ENCODE peak calls at places on chromosomes 12 and 14, in ten cellular contexts. One of them, this sample, is unnamed.

GRCh38 chr14:94646481-94646880 is 34.3 kb downstream of the SERPINA3 start:
- DNase-seq in midbrain: no peak
- DNase-seq in CD4-positive, alpha-beta T cell: no peak
- DNase-seq in mammary epithelial cell: peak
- DNase-seq in activated CD4-positive, alpha-beta T cell treated with anti-CD3 and anti-CD28 coated beads, Interleukin-2, amount 50 U/mL, for 24 hours: no peak
- DNase-seq in activated T-cell treated with anti-CD3 and anti-CD28 coated beads for 1 hour: no peak
- DNase-seq in CD8-positive, alpha-beta T cell: no peak
- DNase-seq in NCI-H774: no peak
- DNase-seq in stimulated activated CD4-positive, alpha-beta T cell treated with anti-CD3 and anti-CD28 coated beads, Interleukin-1b, Interleukin-23, amount 100 ng/mL, for 48 hours: no peak
- DNase-seq in stomach: no peak
- DNase-seq in this sample: no peak

GRCh38 chr14:69096766-69097475 is 56.0 kb downstream of the DCAF5 start:
- DNase-seq in midbrain: no peak
- DNase-seq in CD4-positive, alpha-beta T cell: no peak
- DNase-seq in mammary epithelial cell: no peak
- DNase-seq in activated CD4-positive, alpha-beta T cell treated with anti-CD3 and anti-CD28 coated beads, Interleukin-2, amount 50 U/mL, for 24 hours: no peak
- DNase-seq in activated T-cell treated with anti-CD3 and anti-CD28 coated beads for 1 hour: no peak
- DNase-seq in CD8-positive, alpha-beta T cell: no peak
- DNase-seq in NCI-H774: no peak
- DNase-seq in stimulated activated CD4-positive, alpha-beta T cell treated with anti-CD3 and anti-CD28 coated beads, Interleukin-1b, Interleukin-23, amount 100 ng/mL, for 48 hours: no peak
- DNase-seq in stomach: no peak
- DNase-seq in this sample: no peak

GRCh38 chr12:13799574-13799973 is 181.8 kb downstream of the GRIN2B start:
- DNase-seq in midbrain: no peak
- DNase-seq in CD4-positive, alpha-beta T cell: no peak
- DNase-seq in mammary epithelial cell: no peak
- DNase-seq in activated CD4-positive, alpha-beta T cell treated with anti-CD3 and anti-CD28 coated beads, Interleukin-2, amount 50 U/mL, for 24 hours: no peak
- DNase-seq in activated T-cell treated with anti-CD3 and anti-CD28 coated beads for 1 hour: no peak
- DNase-seq in CD8-positive, alpha-beta T cell: no peak
- DNase-seq in NCI-H774: no peak
- DNase-seq in stimulated activated CD4-positive, alpha-beta T cell treated with anti-CD3 and anti-CD28 coated beads, Interleukin-1b, Interleukin-23, amount 100 ng/mL, for 48 hours: no peak
- DNase-seq in stomach: no peak
- DNase-seq in this sample: no peak

GRCh38 chr12:38662851-38663250 is 242.5 kb downstream of the CPNE8 start:
- DNase-seq in midbrain: no peak
- DNase-seq in CD4-positive, alpha-beta T cell: no peak
- DNase-seq in mammary epithelial cell: peak
- DNase-seq in activated CD4-positive, alpha-beta T cell treated with anti-CD3 and anti-CD28 coated beads, Interleukin-2, amount 50 U/mL, for 24 hours: no peak
- DNase-seq in activated T-cell treated with anti-CD3 and anti-CD28 coated beads for 1 hour: no peak
- DNase-seq in CD8-positive, alpha-beta T cell: no peak
- DNase-seq in NCI-H774: no peak
- DNase-seq in stimulated activated CD4-positive, alpha-beta T cell treated with anti-CD3 and anti-CD28 coated beads, Interleukin-1b, Interleukin-23, amount 100 ng/mL, for 48 hours: no peak
- DNase-seq in stomach: no peak
- DNase-seq in this sample: no peak

GRCh38 chr14:102209224-102209966 is 69.7 kb downstream of the WDR20 start:
- DNase-seq in midbrain: peak
- DNase-seq in CD4-positive, alpha-beta T cell: no peak
- DNase-seq in mammary epithelial cell: no peak
- DNase-seq in activated CD4-positive, alpha-beta T cell treated with anti-CD3 and anti-CD28 coated beads, Interleukin-2, amount 50 U/mL, for 24 hours: no peak
- DNase-seq in activated T-cell treated with anti-CD3 and anti-CD28 coated beads for 1 hour: no peak
- DNase-seq in CD8-positive, alpha-beta T cell: no peak
- DNase-seq in NCI-H774: no peak
- DNase-seq in stimulated activated CD4-positive, alpha-beta T cell treated with anti-CD3 and anti-CD28 coated beads, Interleukin-1b, Interleukin-23, amount 100 ng/mL, for 48 hours: no peak
- DNase-seq in stomach: no peak
- DNase-seq in this sample: no peak

GRCh38 chr14:73246387-73247150 is 9.3 kb downstream of the PAPLN start:
- DNase-seq in midbrain: no peak
- DNase-seq in CD4-positive, alpha-beta T cell: no peak
- DNase-seq in mammary epithelial cell: no peak
- DNase-seq in activated CD4-positive, alpha-beta T cell treated with anti-CD3 and anti-CD28 coated beads, Interleukin-2, amount 50 U/mL, for 24 hours: no peak
- DNase-seq in activated T-cell treated with anti-CD3 and anti-CD28 coated beads for 1 hour: no peak
- DNase-seq in CD8-positive, alpha-beta T cell: no peak
- DNase-seq in NCI-H774: no peak
- DNase-seq in stimulated activated CD4-positive, alpha-beta T cell treated with anti-CD3 and anti-CD28 coated beads, Interleukin-1b, Interleukin-23, amount 100 ng/mL, for 48 hours: no peak
- DNase-seq in stomach: no peak
- DNase-seq in this sample: no peak

GRCh38 chr14:49549881-49550280 is 36.3 kb downstream of the RPS29 start:
- DNase-seq in midbrain: no peak
- DNase-seq in CD4-positive, alpha-beta T cell: no peak
- DNase-seq in mammary epithelial cell: peak
- DNase-seq in activated CD4-positive, alpha-beta T cell treated with anti-CD3 and anti-CD28 coated beads, Interleukin-2, amount 50 U/mL, for 24 hours: no peak
- DNase-seq in activated T-cell treated with anti-CD3 and anti-CD28 coated beads for 1 hour: no peak
- DNase-seq in CD8-positive, alpha-beta T cell: no peak
- DNase-seq in NCI-H774: no peak
- DNase-seq in stimulated activated CD4-positive, alpha-beta T cell treated with anti-CD3 and anti-CD28 coated beads, Interleukin-1b, Interleukin-23, amount 100 ng/mL, for 48 hours: no peak
- DNase-seq in stomach: no peak
- DNase-seq in this sample: no peak

GRCh38 chr12:122834229-122834920 is 882 bp upstream of the HIP1R start:
- DNase-seq in midbrain: peak
- DNase-seq in CD4-positive, alpha-beta T cell: no peak
- DNase-seq in mammary epithelial cell: peak
- DNase-seq in activated CD4-positive, alpha-beta T cell treated with anti-CD3 and anti-CD28 coated beads, Interleukin-2, amount 50 U/mL, for 24 hours: no peak
- DNase-seq in activated T-cell treated with anti-CD3 and anti-CD28 coated beads for 1 hour: no peak
- DNase-seq in CD8-positive, alpha-beta T cell: no peak
- DNase-seq in NCI-H774: peak
- DNase-seq in stimulated activated CD4-positive, alpha-beta T cell treated with anti-CD3 and anti-CD28 coated beads, Interleukin-1b, Interleukin-23, amount 100 ng/mL, for 48 hours: no peak
- DNase-seq in stomach: peak
- DNase-seq in this sample: peak

GRCh38 chr14:92040431-92041040 is 677 bp upstream of the TRIP11 start:
- DNase-seq in midbrain: peak
- DNase-seq in CD4-positive, alpha-beta T cell: no peak
- DNase-seq in mammary epithelial cell: peak
- DNase-seq in activated CD4-positive, alpha-beta T cell treated with anti-CD3 and anti-CD28 coated beads, Interleukin-2, amount 50 U/mL, for 24 hours: no peak
- DNase-seq in activated T-cell treated with anti-CD3 and anti-CD28 coated beads for 1 hour: no peak
- DNase-seq in CD8-positive, alpha-beta T cell: no peak
- DNase-seq in NCI-H774: peak
- DNase-seq in stimulated activated CD4-positive, alpha-beta T cell treated with anti-CD3 and anti-CD28 coated beads, Interleukin-1b, Interleukin-23, amount 100 ng/mL, for 48 hours: no peak
- DNase-seq in stomach: peak
- DNase-seq in this sample: no peak

GRCh38 chr12:59283012-59283411 is 312.8 kb upstream of the SLC16A7 start:
- DNase-seq in midbrain: no peak
- DNase-seq in CD4-positive, alpha-beta T cell: no peak
- DNase-seq in mammary epithelial cell: no peak
- DNase-seq in activated CD4-positive, alpha-beta T cell treated with anti-CD3 and anti-CD28 coated beads, Interleukin-2, amount 50 U/mL, for 24 hours: no peak
- DNase-seq in activated T-cell treated with anti-CD3 and anti-CD28 coated beads for 1 hour: no peak
- DNase-seq in CD8-positive, alpha-beta T cell: no peak
- DNase-seq in NCI-H774: no peak
- DNase-seq in stimulated activated CD4-positive, alpha-beta T cell treated with anti-CD3 and anti-CD28 coated beads, Interleukin-1b, Interleukin-23, amount 100 ng/mL, for 48 hours: no peak
- DNase-seq in stomach: no peak
- DNase-seq in this sample: no peak

GRCh38 chr14:103260629-103261124 is 73.4 kb upstream of the EIF5 start:
- DNase-seq in midbrain: peak
- DNase-seq in CD4-positive, alpha-beta T cell: no peak
- DNase-seq in mammary epithelial cell: peak
- DNase-seq in activated CD4-positive, alpha-beta T cell treated with anti-CD3 and anti-CD28 coated beads, Interleukin-2, amount 50 U/mL, for 24 hours: no peak
- DNase-seq in activated T-cell treated with anti-CD3 and anti-CD28 coated beads for 1 hour: no peak
- DNase-seq in CD8-positive, alpha-beta T cell: no peak
- DNase-seq in NCI-H774: peak
- DNase-seq in stimulated activated CD4-positive, alpha-beta T cell treated with anti-CD3 and anti-CD28 coated beads, Interleukin-1b, Interleukin-23, amount 100 ng/mL, for 48 hours: no peak
- DNase-seq in stomach: peak
- DNase-seq in this sample: no peak

GRCh38 chr12:29228474-29229157 is 79.5 kb downstream of the FAR2 start:
- DNase-seq in midbrain: no peak
- DNase-seq in CD4-positive, alpha-beta T cell: no peak
- DNase-seq in mammary epithelial cell: no peak
- DNase-seq in activated CD4-positive, alpha-beta T cell treated with anti-CD3 and anti-CD28 coated beads, Interleukin-2, amount 50 U/mL, for 24 hours: no peak
- DNase-seq in activated T-cell treated with anti-CD3 and anti-CD28 coated beads for 1 hour: no peak
- DNase-seq in CD8-positive, alpha-beta T cell: no peak
- DNase-seq in NCI-H774: no peak
- DNase-seq in stimulated activated CD4-positive, alpha-beta T cell treated with anti-CD3 and anti-CD28 coated beads, Interleukin-1b, Interleukin-23, amount 100 ng/mL, for 48 hours: no peak
- DNase-seq in stomach: no peak
- DNase-seq in this sample: no peak

GRCh38 chr12:27233814-27234213 is 10.3 kb upstream of the STK38L start:
- DNase-seq in midbrain: no peak
- DNase-seq in CD4-positive, alpha-beta T cell: no peak
- DNase-seq in mammary epithelial cell: no peak
- DNase-seq in activated CD4-positive, alpha-beta T cell treated with anti-CD3 and anti-CD28 coated beads, Interleukin-2, amount 50 U/mL, for 24 hours: no peak
- DNase-seq in activated T-cell treated with anti-CD3 and anti-CD28 coated beads for 1 hour: no peak
- DNase-seq in CD8-positive, alpha-beta T cell: no peak
- DNase-seq in NCI-H774: no peak
- DNase-seq in stimulated activated CD4-positive, alpha-beta T cell treated with anti-CD3 and anti-CD28 coated beads, Interleukin-1b, Interleukin-23, amount 100 ng/mL, for 48 hours: no peak
- DNase-seq in stomach: no peak
- DNase-seq in this sample: no peak

GRCh38 chr14:103087343-103087835 is 3.4 kb downstream of the LBHD2 start:
- DNase-seq in midbrain: no peak
- DNase-seq in CD4-positive, alpha-beta T cell: no peak
- DNase-seq in mammary epithelial cell: no peak
- DNase-seq in activated CD4-positive, alpha-beta T cell treated with anti-CD3 and anti-CD28 coated beads, Interleukin-2, amount 50 U/mL, for 24 hours: no peak
- DNase-seq in activated T-cell treated with anti-CD3 and anti-CD28 coated beads for 1 hour: no peak
- DNase-seq in CD8-positive, alpha-beta T cell: no peak
- DNase-seq in NCI-H774: no peak
- DNase-seq in stimulated activated CD4-positive, alpha-beta T cell treated with anti-CD3 and anti-CD28 coated beads, Interleukin-1b, Interleukin-23, amount 100 ng/mL, for 48 hours: no peak
- DNase-seq in stomach: no peak
- DNase-seq in this sample: no peak

GRCh38 chr12:5778823-5779222 is 166.2 kb downstream of the ANO2 start:
- DNase-seq in midbrain: no peak
- DNase-seq in CD4-positive, alpha-beta T cell: no peak
- DNase-seq in mammary epithelial cell: no peak
- DNase-seq in activated CD4-positive, alpha-beta T cell treated with anti-CD3 and anti-CD28 coated beads, Interleukin-2, amount 50 U/mL, for 24 hours: no peak
- DNase-seq in activated T-cell treated with anti-CD3 and anti-CD28 coated beads for 1 hour: no peak
- DNase-seq in CD8-positive, alpha-beta T cell: no peak
- DNase-seq in NCI-H774: no peak
- DNase-seq in stimulated activated CD4-positive, alpha-beta T cell treated with anti-CD3 and anti-CD28 coated beads, Interleukin-1b, Interleukin-23, amount 100 ng/mL, for 48 hours: no peak
- DNase-seq in stomach: no peak
- DNase-seq in this sample: no peak

GRCh38 chr12:15688202-15688736 is 100.9 kb downstream of the EPS8 start:
- DNase-seq in midbrain: peak
- DNase-seq in CD4-positive, alpha-beta T cell: no peak
- DNase-seq in mammary epithelial cell: no peak
- DNase-seq in activated CD4-positive, alpha-beta T cell treated with anti-CD3 and anti-CD28 coated beads, Interleukin-2, amount 50 U/mL, for 24 hours: no peak
- DNase-seq in activated T-cell treated with anti-CD3 and anti-CD28 coated beads for 1 hour: no peak
- DNase-seq in CD8-positive, alpha-beta T cell: no peak
- DNase-seq in NCI-H774: no peak
- DNase-seq in stimulated activated CD4-positive, alpha-beta T cell treated with anti-CD3 and anti-CD28 coated beads, Interleukin-1b, Interleukin-23, amount 100 ng/mL, for 48 hours: no peak
- DNase-seq in stomach: peak
- DNase-seq in this sample: no peak

GRCh38 chr12:103279444-103279843 is 216.3 kb downstream of the C12orf42 start:
- DNase-seq in midbrain: no peak
- DNase-seq in CD4-positive, alpha-beta T cell: no peak
- DNase-seq in mammary epithelial cell: peak
- DNase-seq in activated CD4-positive, alpha-beta T cell treated with anti-CD3 and anti-CD28 coated beads, Interleukin-2, amount 50 U/mL, for 24 hours: no peak
- DNase-seq in activated T-cell treated with anti-CD3 and anti-CD28 coated beads for 1 hour: no peak
- DNase-seq in CD8-positive, alpha-beta T cell: no peak
- DNase-seq in NCI-H774: no peak
- DNase-seq in stimulated activated CD4-positive, alpha-beta T cell treated with anti-CD3 and anti-CD28 coated beads, Interleukin-1b, Interleukin-23, amount 100 ng/mL, for 48 hours: no peak
- DNase-seq in stomach: no peak
- DNase-seq in this sample: no peak

GRCh38 chr12:98754095-98754494 is 109.0 kb downstream of the APAF1 start:
- DNase-seq in midbrain: peak
- DNase-seq in CD4-positive, alpha-beta T cell: no peak
- DNase-seq in mammary epithelial cell: peak
- DNase-seq in activated CD4-positive, alpha-beta T cell treated with anti-CD3 and anti-CD28 coated beads, Interleukin-2, amount 50 U/mL, for 24 hours: no peak
- DNase-seq in activated T-cell treated with anti-CD3 and anti-CD28 coated beads for 1 hour: no peak
- DNase-seq in CD8-positive, alpha-beta T cell: no peak
- DNase-seq in NCI-H774: no peak
- DNase-seq in stimulated activated CD4-positive, alpha-beta T cell treated with anti-CD3 and anti-CD28 coated beads, Interleukin-1b, Interleukin-23, amount 100 ng/mL, for 48 hours: peak
- DNase-seq in stomach: no peak
- DNase-seq in this sample: no peak

GRCh38 chr12:34299802-34300193 is 277.5 kb downstream of the ALG10 start:
- DNase-seq in midbrain: no peak
- DNase-seq in CD4-positive, alpha-beta T cell: no peak
- DNase-seq in mammary epithelial cell: no peak
- DNase-seq in activated CD4-positive, alpha-beta T cell treated with anti-CD3 and anti-CD28 coated beads, Interleukin-2, amount 50 U/mL, for 24 hours: no peak
- DNase-seq in activated T-cell treated with anti-CD3 and anti-CD28 coated beads for 1 hour: no peak
- DNase-seq in CD8-positive, alpha-beta T cell: no peak
- DNase-seq in NCI-H774: no peak
- DNase-seq in stimulated activated CD4-positive, alpha-beta T cell treated with anti-CD3 and anti-CD28 coated beads, Interleukin-1b, Interleukin-23, amount 100 ng/mL, for 48 hours: no peak
- DNase-seq in stomach: no peak
- DNase-seq in this sample: no peak

GRCh38 chr14:106318700-106319099 is 792.3 kb downstream of the TMEM121 start:
- DNase-seq in midbrain: no peak
- DNase-seq in CD4-positive, alpha-beta T cell: peak
- DNase-seq in mammary epithelial cell: no peak
- DNase-seq in activated CD4-positive, alpha-beta T cell treated with anti-CD3 and anti-CD28 coated beads, Interleukin-2, amount 50 U/mL, for 24 hours: peak
- DNase-seq in activated T-cell treated with anti-CD3 and anti-CD28 coated beads for 1 hour: peak
- DNase-seq in CD8-positive, alpha-beta T cell: peak
- DNase-seq in NCI-H774: no peak
- DNase-seq in stimulated activated CD4-positive, alpha-beta T cell treated with anti-CD3 and anti-CD28 coated beads, Interleukin-1b, Interleukin-23, amount 100 ng/mL, for 48 hours: peak
- DNase-seq in stomach: no peak
- DNase-seq in this sample: peak

GRCh38 chr12:84920331-84920730 is 7.7 kb upstream of the SLC6A15 start:
- DNase-seq in midbrain: no peak
- DNase-seq in CD4-positive, alpha-beta T cell: no peak
- DNase-seq in mammary epithelial cell: peak
- DNase-seq in activated CD4-positive, alpha-beta T cell treated with anti-CD3 and anti-CD28 coated beads, Interleukin-2, amount 50 U/mL, for 24 hours: no peak
- DNase-seq in activated T-cell treated with anti-CD3 and anti-CD28 coated beads for 1 hour: no peak
- DNase-seq in CD8-positive, alpha-beta T cell: no peak
- DNase-seq in NCI-H774: no peak
- DNase-seq in stimulated activated CD4-positive, alpha-beta T cell treated with anti-CD3 and anti-CD28 coated beads, Interleukin-1b, Interleukin-23, amount 100 ng/mL, for 48 hours: no peak
- DNase-seq in stomach: no peak
- DNase-seq in this sample: no peak

GRCh38 chr12:26100966-26101744 is 23.7 kb downstream of the BHLHE41 start:
- DNase-seq in midbrain: no peak
- DNase-seq in CD4-positive, alpha-beta T cell: no peak
- DNase-seq in mammary epithelial cell: peak
- DNase-seq in activated CD4-positive, alpha-beta T cell treated with anti-CD3 and anti-CD28 coated beads, Interleukin-2, amount 50 U/mL, for 24 hours: no peak
- DNase-seq in activated T-cell treated with anti-CD3 and anti-CD28 coated beads for 1 hour: no peak
- DNase-seq in CD8-positive, alpha-beta T cell: no peak
- DNase-seq in NCI-H774: peak
- DNase-seq in stimulated activated CD4-positive, alpha-beta T cell treated with anti-CD3 and anti-CD28 coated beads, Interleukin-1b, Interleukin-23, amount 100 ng/mL, for 48 hours: no peak
- DNase-seq in stomach: peak
- DNase-seq in this sample: no peak

GRCh38 chr12:107891967-107892366 is 117.5 kb downstream of the ASCL4 start:
- DNase-seq in midbrain: no peak
- DNase-seq in CD4-positive, alpha-beta T cell: no peak
- DNase-seq in mammary epithelial cell: no peak
- DNase-seq in activated CD4-positive, alpha-beta T cell treated with anti-CD3 and anti-CD28 coated beads, Interleukin-2, amount 50 U/mL, for 24 hours: no peak
- DNase-seq in activated T-cell treated with anti-CD3 and anti-CD28 coated beads for 1 hour: no peak
- DNase-seq in CD8-positive, alpha-beta T cell: no peak
- DNase-seq in NCI-H774: no peak
- DNase-seq in stimulated activated CD4-positive, alpha-beta T cell treated with anti-CD3 and anti-CD28 coated beads, Interleukin-1b, Interleukin-23, amount 100 ng/mL, for 48 hours: no peak
- DNase-seq in stomach: no peak
- DNase-seq in this sample: no peak

GRCh38 chr12:52990206-52990605 is 16.1 kb upstream of the EIF4B start:
- DNase-seq in midbrain: no peak
- DNase-seq in CD4-positive, alpha-beta T cell: no peak
- DNase-seq in mammary epithelial cell: no peak
- DNase-seq in activated CD4-positive, alpha-beta T cell treated with anti-CD3 and anti-CD28 coated beads, Interleukin-2, amount 50 U/mL, for 24 hours: no peak
- DNase-seq in activated T-cell treated with anti-CD3 and anti-CD28 coated beads for 1 hour: no peak
- DNase-seq in CD8-positive, alpha-beta T cell: no peak
- DNase-seq in NCI-H774: no peak
- DNase-seq in stimulated activated CD4-positive, alpha-beta T cell treated with anti-CD3 and anti-CD28 coated beads, Interleukin-1b, Interleukin-23, amount 100 ng/mL, for 48 hours: no peak
- DNase-seq in stomach: no peak
- DNase-seq in this sample: no peak

GRCh38 chr12:110705309-110705708 is 16.4 kb upstream of the HVCN1 start:
- DNase-seq in midbrain: no peak
- DNase-seq in CD4-positive, alpha-beta T cell: no peak
- DNase-seq in mammary epithelial cell: no peak
- DNase-seq in activated CD4-positive, alpha-beta T cell treated with anti-CD3 and anti-CD28 coated beads, Interleukin-2, amount 50 U/mL, for 24 hours: no peak
- DNase-seq in activated T-cell treated with anti-CD3 and anti-CD28 coated beads for 1 hour: no peak
- DNase-seq in CD8-positive, alpha-beta T cell: no peak
- DNase-seq in NCI-H774: peak
- DNase-seq in stimulated activated CD4-positive, alpha-beta T cell treated with anti-CD3 and anti-CD28 coated beads, Interleukin-1b, Interleukin-23, amount 100 ng/mL, for 48 hours: no peak
- DNase-seq in stomach: no peak
- DNase-seq in this sample: no peak

GRCh38 chr14:74140374-74140850 is 55.7 kb downstream of the LIN52 start:
- DNase-seq in midbrain: no peak
- DNase-seq in CD4-positive, alpha-beta T cell: no peak
- DNase-seq in mammary epithelial cell: no peak
- DNase-seq in activated CD4-positive, alpha-beta T cell treated with anti-CD3 and anti-CD28 coated beads, Interleukin-2, amount 50 U/mL, for 24 hours: no peak
- DNase-seq in activated T-cell treated with anti-CD3 and anti-CD28 coated beads for 1 hour: no peak
- DNase-seq in CD8-positive, alpha-beta T cell: no peak
- DNase-seq in NCI-H774: peak
- DNase-seq in stimulated activated CD4-positive, alpha-beta T cell treated with anti-CD3 and anti-CD28 coated beads, Interleukin-1b, Interleukin-23, amount 100 ng/mL, for 48 hours: no peak
- DNase-seq in stomach: no peak
- DNase-seq in this sample: peak

GRCh38 chr14:80388980-80389711 is 177.8 kb upstream of the DIO2 start:
- DNase-seq in midbrain: no peak
- DNase-seq in CD4-positive, alpha-beta T cell: no peak
- DNase-seq in mammary epithelial cell: peak
- DNase-seq in activated CD4-positive, alpha-beta T cell treated with anti-CD3 and anti-CD28 coated beads, Interleukin-2, amount 50 U/mL, for 24 hours: no peak
- DNase-seq in activated T-cell treated with anti-CD3 and anti-CD28 coated beads for 1 hour: no peak
- DNase-seq in CD8-positive, alpha-beta T cell: no peak
- DNase-seq in NCI-H774: no peak
- DNase-seq in stimulated activated CD4-positive, alpha-beta T cell treated with anti-CD3 and anti-CD28 coated beads, Interleukin-1b, Interleukin-23, amount 100 ng/mL, for 48 hours: no peak
- DNase-seq in stomach: no peak
- DNase-seq in this sample: no peak